ENCODE peak calls at places on chromosomes 11 and 22, in four cellular contexts. One of them, this sample, is unnamed.

GRCh38 chr11:68841718-68842426 is at the start of gene CPT1A:
- DNase-seq in HEK293T: peak
- DNase-seq in GM12865: peak
- DNase-seq in activated CD8-positive, alpha-beta memory T cell treated with anti-CD3 and anti-CD28 coated beads, Interleukin-2, amount 50 U/mL, for 48 hours: peak
- DNase-seq in this sample: peak

GRCh38 chr22:39748877-39749276 is 144.7 kb downstream of the ENTHD1 start:
- DNase-seq in HEK293T: no peak
- DNase-seq in GM12865: no peak
- DNase-seq in activated CD8-positive, alpha-beta memory T cell treated with anti-CD3 and anti-CD28 coated beads, Interleukin-2, amount 50 U/mL, for 48 hours: no peak
- DNase-seq in this sample: no peak

GRCh38 chr11:14927146-14927545 is 35.1 kb upstream of the CYP2R1 start:
- DNase-seq in HEK293T: no peak
- DNase-seq in GM12865: no peak
- DNase-seq in activated CD8-positive, alpha-beta memory T cell treated with anti-CD3 and anti-CD28 coated beads, Interleukin-2, amount 50 U/mL, for 48 hours: no peak
- DNase-seq in this sample: no peak

GRCh38 chr22:31537019-31537535 is 40.7 kb downstream of the SFI1 start:
- DNase-seq in HEK293T: no peak
- DNase-seq in GM12865: peak
- DNase-seq in activated CD8-positive, alpha-beta memory T cell treated with anti-CD3 and anti-CD28 coated beads, Interleukin-2, amount 50 U/mL, for 48 hours: peak
- DNase-seq in this sample: no peak

GRCh38 chr11:60957188-60957587 is 5.2 kb upstream of the SLC15A3 start:
- DNase-seq in HEK293T: no peak
- DNase-seq in GM12865: no peak
- DNase-seq in activated CD8-positive, alpha-beta memory T cell treated with anti-CD3 and anti-CD28 coated beads, Interleukin-2, amount 50 U/mL, for 48 hours: no peak
- DNase-seq in this sample: no peak

GRCh38 chr22:24247564-24248344 is 2.9 kb upstream of the GGT5 start:
- DNase-seq in HEK293T: peak
- DNase-seq in GM12865: peak
- DNase-seq in activated CD8-positive, alpha-beta memory T cell treated with anti-CD3 and anti-CD28 coated beads, Interleukin-2, amount 50 U/mL, for 48 hours: peak
- DNase-seq in this sample: peak

GRCh38 chr22:38657248-38657909 is 941 bp downstream of the CBY1 start:
- DNase-seq in HEK293T: peak
- DNase-seq in GM12865: peak
- DNase-seq in activated CD8-positive, alpha-beta memory T cell treated with anti-CD3 and anti-CD28 coated beads, Interleukin-2, amount 50 U/mL, for 48 hours: peak
- DNase-seq in this sample: no peak

GRCh38 chr22:36359172-36359973 is 28.4 kb downstream of the MYH9 start:
- DNase-seq in HEK293T: no peak
- DNase-seq in GM12865: peak
- DNase-seq in activated CD8-positive, alpha-beta memory T cell treated with anti-CD3 and anti-CD28 coated beads, Interleukin-2, amount 50 U/mL, for 48 hours: no peak
- DNase-seq in this sample: no peak

GRCh38 chr22:24289781-24290181 is 19.1 kb downstream of the SPECC1L start:
- DNase-seq in HEK293T: no peak
- DNase-seq in GM12865: peak
- DNase-seq in activated CD8-positive, alpha-beta memory T cell treated with anti-CD3 and anti-CD28 coated beads, Interleukin-2, amount 50 U/mL, for 48 hours: no peak
- DNase-seq in this sample: no peak

GRCh38 chr11:71363721-71364120 is 84.5 kb downstream of the DHCR7 start:
- DNase-seq in HEK293T: no peak
- DNase-seq in GM12865: no peak
- DNase-seq in activated CD8-positive, alpha-beta memory T cell treated with anti-CD3 and anti-CD28 coated beads, Interleukin-2, amount 50 U/mL, for 48 hours: no peak
- DNase-seq in this sample: no peak

This sample was measured in left lobe of liver.